ENCODE peak calls at places on chromosomes 1 and 21, in seven cellular contexts. L is endothelial cell; Q is activated CD4-positive, alpha-beta T cell treated with anti-CD3 and anti-CD28 coated beads for 48 hours; W is activated naive CD8-positive, alpha-beta T cell treated with anti-CD3 and anti-CD28 coated beads, Interleukin-2, amount 50 U/mL, for 24 hours; N is fibroblast of the aortic adventitia; A is activated gamma-delta T cell; C is astrocyte of the spinal cord. F is an unnamed sample.

GRCh38 chr1:224499204-224499603 is 64.6 kb upstream of the WDR26 start:
- DNase-seq in L (no peak), Q (no peak), W (no peak), N (no peak), A (no peak), C (no peak), F (no peak)

GRCh38 chr1:29466258-29466657 is 229.9 kb downstream of the PTPRU start:
- DNase-seq in L (no peak), Q (no peak), W (no peak), N (no peak), A (no peak), C (no peak), F (no peak)

GRCh38 chr1:233621923-233622322 is 8.0 kb downstream of the KCNK1 start:
- DNase-seq in L (no peak), Q (no peak), W (no peak), N (no peak), A (no peak), C (no peak), F (no peak)

GRCh38 chr1:50605186-50605875 is 182.1 kb upstream of the DMRTA2 start:
- DNase-seq in L (peak), Q (no peak), W (no peak), N (peak), A (no peak), C (peak), F (peak)

GRCh38 chr21:24045775-24046215 is 1561.5 kb downstream of the MRPL39 start:
- DNase-seq in L (peak), Q (peak), W (peak), N (peak), A (no peak), C (peak), F (peak)

GRCh38 chr1:67009792-67010191 is 44.2 kb downstream of the SLC35D1 start:
- DNase-seq in L (no peak), Q (no peak), W (no peak), N (no peak), A (no peak), C (no peak), F (no peak)

GRCh38 chr1:42734201-42735035 is 5.6 kb downstream of the CLDN19 start:
- DNase-seq in L (no peak), Q (no peak), W (no peak), N (no peak), A (no peak), C (no peak), F (peak)

GRCh38 chr1:57422271-57423134 is 1.4 kb downstream of the DAB1 start:
- DNase-seq in L (peak), Q (peak), W (no peak), N (peak), A (no peak), C (peak), F (peak)

GRCh38 chr21:35222021-35222420 is 172.9 kb upstream of the RUNX1 start:
- DNase-seq in L (no peak), Q (no peak), W (no peak), N (no peak), A (no peak), C (no peak), F (peak)

GRCh38 chr21:39114871-39115658 is 68.2 kb downstream of the PSMG1 start:
- DNase-seq in L (no peak), Q (no peak), W (no peak), N (peak), A (no peak), C (peak), F (no peak)

GRCh38 chr1:62962794-62963776 is 179.2 kb downstream of the ATG4C start:
- DNase-seq in L (peak), Q (peak), W (peak), N (peak), A (no peak), C (peak), F (peak)

GRCh38 chr1:32263744-32264143 is 12.7 kb downstream of the LCK start:
- DNase-seq in L (no peak), Q (no peak), W (no peak), N (no peak), A (no peak), C (no peak), F (no peak)

GRCh38 chr1:233710507-233710906 is 96.6 kb downstream of the KCNK1 start:
- DNase-seq in L (no peak), Q (no peak), W (no peak), N (no peak), A (no peak), C (no peak), F (no peak)

GRCh38 chr1:206493279-206493678 is 14.1 kb upstream of the RASSF5 start:
- DNase-seq in L (no peak), Q (no peak), W (no peak), N (no peak), A (no peak), C (no peak), F (no peak)

GRCh38 chr1:198559362-198559761 is 18.9 kb upstream of the ATP6V1G3 start:
- DNase-seq in L (no peak), Q (no peak), W (no peak), N (no peak), A (no peak), C (no peak), F (no peak)

GRCh38 chr1:226441629-226442028 is 33.7 kb upstream of the PARP1 start:
- DNase-seq in L (no peak), Q (no peak), W (no peak), N (no peak), A (no peak), C (no peak), F (no peak)

GRCh38 chr1:53135735-53136114 is 6.7 kb downstream of the SLC1A7 start:
- DNase-seq in L (no peak), Q (no peak), W (no peak), N (peak), A (no peak), C (peak), F (no peak)

GRCh38 chr1:214076341-214077035 is 88.7 kb downstream of the PROX1 start:
- DNase-seq in L (no peak), Q (no peak), W (no peak), N (no peak), A (no peak), C (no peak), F (peak)

GRCh38 chr1:214549604-214550338 is 1.6 kb downstream of the PTPN14 start:
- DNase-seq in L (no peak), Q (no peak), W (no peak), N (peak), A (no peak), C (peak), F (peak)

GRCh38 chr1:66247415-66248208 is 286.3 kb upstream of the SGIP1 start:
- DNase-seq in L (no peak), Q (peak), W (no peak), N (no peak), A (no peak), C (no peak), F (no peak)

GRCh38 chr1:43005460-43006351 is 47.0 kb upstream of the SLC2A1 start:
- DNase-seq in L (no peak), Q (no peak), W (no peak), N (no peak), A (no peak), C (no peak), F (peak)

GRCh38 chr1:161864577-161864976 is 98.5 kb downstream of the ATF6 start:
- DNase-seq in L (peak), Q (no peak), W (no peak), N (peak), A (no peak), C (peak), F (peak)

GRCh38 chr1:1068374-1069060 is 5.6 kb downstream of the RNF223 start:
- DNase-seq in L (no peak), Q (peak), W (no peak), N (no peak), A (peak), C (no peak), F (peak)

GRCh38 chr1:58818075-58818474 is 34.2 kb upstream of the JUN start:
- DNase-seq in L (no peak), Q (no peak), W (no peak), N (peak), A (no peak), C (peak), F (no peak)

GRCh38 chr1:218624051-218624450 is 278.9 kb downstream of the TGFB2 start:
- DNase-seq in L (no peak), Q (no peak), W (no peak), N (no peak), A (no peak), C (no peak), F (no peak)

GRCh38 chr1:167548059-167548932 is 5.3 kb downstream of the CREG1 start:
- DNase-seq in L (no peak), Q (no peak), W (no peak), N (peak), A (no peak), C (no peak), F (no peak)

GRCh38 chr1:44489481-44489880 is 84.4 kb downstream of the RNF220 start:
- DNase-seq in L (no peak), Q (no peak), W (no peak), N (no peak), A (no peak), C (peak), F (no peak)

GRCh38 chr1:64933296-64934070 is 32.9 kb downstream of the JAK1 start:
- DNase-seq in L (no peak), Q (peak), W (no peak), N (peak), A (no peak), C (peak), F (no peak)

GRCh38 chr1:89821322-89822108 is 683 bp downstream of the LRRC8D start:
- DNase-seq in L (peak), Q (peak), W (peak), N (no peak), A (peak), C (peak), F (peak)

GRCh38 chr1:202625416-202626360 is 84.6 kb downstream of the SYT2 start:
- DNase-seq in L (peak), Q (peak), W (peak), N (peak), A (peak), C (peak), F (peak)

GRCh38 chr1:232627645-232628334 is 2.1 kb downstream of the SIPA1L2 start:
- DNase-seq in L (no peak), Q (no peak), W (no peak), N (peak), A (no peak), C (peak), F (peak)

GRCh38 chr1:44030606-44031050 is 634 bp downstream of the SLC6A9 start:
- DNase-seq in L (peak), Q (peak), W (peak), N (peak), A (peak), C (peak), F (peak)

GRCh38 chr1:225911207-225912130 is 12.6 kb downstream of the PYCR2 start:
- DNase-seq in L (peak), Q (peak), W (peak), N (peak), A (peak), C (peak), F (peak)

GRCh38 chr1:219347376-219347775 is 173.7 kb downstream of the LYPLAL1 start:
- DNase-seq in L (no peak), Q (no peak), W (no peak), N (peak), A (no peak), C (no peak), F (no peak)

GRCh38 chr1:18297896-18298648 is 182.7 kb upstream of the KLHDC7A start:
- DNase-seq in L (no peak), Q (no peak), W (no peak), N (no peak), A (no peak), C (no peak), F (peak)

GRCh38 chr1:8354038-8354437 is 36.1 kb downstream of the SLC45A1 start:
- DNase-seq in L (no peak), Q (no peak), W (no peak), N (no peak), A (no peak), C (no peak), F (no peak)

GRCh38 chr21:29299906-29300546 is 1.3 kb downstream of the BACH1 start:
- DNase-seq in L (peak), Q (peak), W (peak), N (peak), A (no peak), C (peak), F (peak)

GRCh38 chr1:91732291-91732953 is 153.5 kb downstream of the TGFBR3 start:
- DNase-seq in L (no peak), Q (peak), W (peak), N (peak), A (no peak), C (peak), F (peak)

GRCh38 chr1:61420243-61420642 is 304.7 kb downstream of the TM2D1 start:
- DNase-seq in L (no peak), Q (no peak), W (no peak), N (no peak), A (no peak), C (no peak), F (no peak)